ENCODE peak calls at places on chromosomes 6 and 20, in ten cellular contexts. F is gastrocnemius medialis, J is IMR-90, G is NB4, S is Peyer's patch, B is adrenal gland, E is HCT116, W is H54, O is heart left ventricle, I is suprapubic skin. Q is an unnamed sample.

GRCh38 chr20:49635829-49636228 is 67.9 kb upstream of the PTGIS start:
- DNase-seq in B (no peak), O (no peak), G (no peak), F (no peak), W (no peak), S (no peak), I (no peak), E (no peak), J (no peak), Q (no peak)

GRCh38 chr6:2037230-2037926 is 208.0 kb downstream of the GMDS start:
- DNase-seq in I (no peak), J (peak; percentile 28), F (no peak), B (no peak), S (no peak), O (no peak), W (no peak), G (peak; percentile 15), E (no peak), Q (no peak)

GRCh38 chr20:11791316-11792228 is 126.1 kb upstream of the BTBD3 start:
- DNase-seq in G (no peak), O (no peak), E (no peak), I (no peak), S (no peak), B (no peak), J (no peak), W (no peak), F (no peak), Q (no peak)

GRCh38 chr20:53582574-53583351 is 10.9 kb downstream of the ZNF217 start:
- DNase-seq in O (no peak), W (peak; percentile 33), G (peak; percentile 89), I (peak; percentile 63), F (peak; percentile 45), B (peak; percentile 52), S (no peak), J (peak; percentile 95), E (no peak), Q (no peak)

GRCh38 chr6:109008537-109008950 is 86.1 kb downstream of the SESN1 start:
- DNase-seq in F (no peak), G (no peak), O (no peak), W (no peak), J (peak; percentile 55), E (no peak), S (no peak), B (no peak), I (no peak), Q (no peak)

GRCh38 chr20:47792021-47792618 is 6.8 kb upstream of the SULF2 start:
- DNase-seq in F (peak; percentile 78), I (peak; percentile 80), O (peak; percentile 42), S (no peak), W (peak; percentile 72), B (peak; percentile 52), G (peak; percentile 61), E (no peak), J (peak; percentile 84), Q (peak; percentile 83)

GRCh38 chr6:24504642-24505586 is 10.1 kb downstream of the ALDH5A1 start:
- DNase-seq in S (no peak), W (no peak), J (no peak), B (no peak), I (no peak), G (no peak), E (no peak), F (no peak), O (no peak), Q (no peak)

GRCh38 chr6:63652980-63653379 is 17.4 kb downstream of the PHF3 start:
- DNase-seq in E (no peak), B (no peak), F (no peak), G (no peak), O (no peak), I (no peak), J (no peak), W (no peak), S (no peak), Q (no peak)

GRCh38 chr20:62800314-62801259 is 4.0 kb upstream of the OGFR start:
- DNase-seq in B (no peak), G (no peak), I (no peak), F (peak; percentile 58), O (no peak), J (no peak), W (no peak), E (no peak), S (no peak), Q (no peak)
- TF ChIP-seq POLR2A in B (no peak), G (no peak), I (no peak), F (peak; percentile 23), O (no peak), J (no peak), W (no peak), E (no peak), S (no peak), Q (no peak)

GRCh38 chr6:7891098-7891872 is 19.3 kb downstream of the TXNDC5 start:
- DNase-seq in E (no peak), J (no peak), I (no peak), S (no peak), B (no peak), W (no peak), O (no peak), F (no peak), G (no peak), Q (no peak)

GRCh38 chr6:7895125-7895423 is 15.5 kb downstream of the TXNDC5 start:
- DNase-seq in O (no peak), W (no peak), I (no peak), B (no peak), E (no peak), S (no peak), F (no peak), G (no peak), J (no peak), Q (no peak)

GRCh38 chr6:7896465-7896987 is 14.1 kb downstream of the TXNDC5 start:
- DNase-seq in B (no peak), W (no peak), F (no peak), G (no peak), J (no peak), E (no peak), S (no peak), I (no peak), O (no peak), Q (no peak)

GRCh38 chr6:7894272-7895124 is 16.1 kb downstream of the TXNDC5 start:
- DNase-seq in S (no peak), E (no peak), W (no peak), F (no peak), B (no peak), I (no peak), O (no peak), J (no peak), G (no peak), Q (no peak)

GRCh38 chr6:7893342-7893741 is 17.2 kb downstream of the TXNDC5 start:
- DNase-seq in J (no peak), O (no peak), E (no peak), F (no peak), S (no peak), I (no peak), W (no peak), G (no peak), B (no peak), Q (no peak)
- TF ChIP-seq POLR2A in J (no peak), O (no peak), E (no peak), F (no peak), S (no peak), I (no peak), W (no peak), G (no peak), B (no peak), Q (no peak)

DNA sequence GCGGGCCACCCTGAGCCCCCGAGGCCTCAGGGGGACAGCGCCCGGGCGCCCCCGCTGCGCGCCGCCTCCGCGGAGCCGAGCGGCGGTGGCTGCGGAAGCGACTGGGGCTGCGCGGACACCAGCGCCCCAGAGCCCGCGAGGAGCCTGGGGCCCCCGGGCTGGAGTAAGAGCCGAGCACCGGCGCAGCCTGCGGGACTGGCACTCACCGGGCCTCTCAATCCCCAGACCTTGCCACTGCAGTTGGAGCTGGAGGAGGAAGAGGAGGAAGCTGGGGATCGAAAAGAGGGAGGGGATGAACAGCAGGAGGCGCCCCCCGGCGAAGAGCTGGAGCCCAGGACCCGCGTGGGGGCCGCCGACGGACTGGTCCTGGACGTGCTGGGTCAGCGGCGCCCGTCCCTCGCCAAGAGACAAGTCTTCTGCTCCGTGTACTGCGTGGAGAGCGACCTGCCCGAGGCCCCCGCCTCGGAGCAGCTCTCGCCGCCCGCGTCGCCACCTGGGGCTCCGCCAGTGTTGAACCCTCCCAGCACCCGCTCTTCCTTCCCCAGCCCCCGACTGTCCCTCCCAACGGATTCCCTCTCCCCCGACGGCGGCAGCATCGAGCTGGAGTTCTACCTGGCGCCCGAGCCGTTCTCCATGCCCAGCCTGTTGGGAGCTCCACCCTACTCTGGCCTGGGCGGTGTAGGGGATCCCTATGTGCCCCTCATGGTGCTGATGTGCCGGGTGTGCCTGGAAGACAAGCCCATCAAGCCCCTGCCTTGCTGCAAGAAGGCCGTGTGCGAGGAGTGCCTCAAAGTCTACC is 579 bp downstream of the RNF217 start:
- DNase-seq in B (peak; percentile 40), S (no peak), E (no peak), I (peak; percentile 72), G (no peak), F (peak; percentile 39), W (peak; percentile 12), J (peak; percentile 35), O (peak; percentile 72), Q (no peak)
- TF ChIP-seq POLR2A in B (no peak), S (no peak), E (no peak), I (no peak), G (no peak), F (peak; percentile 13), W (no peak), J (no peak), O (no peak), Q (no peak)

GRCh38 chr20:59010995-59011873 is 4.2 kb upstream of the CTSZ start:
- DNase-seq in W (peak; percentile 86), I (no peak), J (peak; percentile 71), O (no peak), B (peak; percentile 19), G (no peak), E (no peak), S (peak; percentile 6), F (no peak), Q (peak; percentile 91)

GRCh38 chr20:59006864-59007757 is at the start of gene CTSZ:
- DNase-seq in I (no peak), O (peak; percentile 89), W (peak; percentile 79), F (peak; percentile 37), G (peak; percentile 80), B (peak; percentile 44), J (no peak), E (no peak), S (peak; percentile 68), Q (peak; percentile 67)

GRCh38 chr20:59010321-59010994 is 3.4 kb upstream of the CTSZ start:
- DNase-seq in G (no peak), W (no peak), E (no peak), J (no peak), S (no peak), F (no peak), B (peak; percentile 0), I (no peak), O (no peak), Q (no peak)

GRCh38 chr20:59007758-59008511 is 881 bp upstream of the CTSZ start:
- DNase-seq in B (peak; percentile 58), I (no peak), J (no peak), F (peak; percentile 51), O (peak; percentile 79), E (no peak), G (peak; percentile 97), S (peak; percentile 88), W (no peak), Q (peak; percentile 42)

DNA sequence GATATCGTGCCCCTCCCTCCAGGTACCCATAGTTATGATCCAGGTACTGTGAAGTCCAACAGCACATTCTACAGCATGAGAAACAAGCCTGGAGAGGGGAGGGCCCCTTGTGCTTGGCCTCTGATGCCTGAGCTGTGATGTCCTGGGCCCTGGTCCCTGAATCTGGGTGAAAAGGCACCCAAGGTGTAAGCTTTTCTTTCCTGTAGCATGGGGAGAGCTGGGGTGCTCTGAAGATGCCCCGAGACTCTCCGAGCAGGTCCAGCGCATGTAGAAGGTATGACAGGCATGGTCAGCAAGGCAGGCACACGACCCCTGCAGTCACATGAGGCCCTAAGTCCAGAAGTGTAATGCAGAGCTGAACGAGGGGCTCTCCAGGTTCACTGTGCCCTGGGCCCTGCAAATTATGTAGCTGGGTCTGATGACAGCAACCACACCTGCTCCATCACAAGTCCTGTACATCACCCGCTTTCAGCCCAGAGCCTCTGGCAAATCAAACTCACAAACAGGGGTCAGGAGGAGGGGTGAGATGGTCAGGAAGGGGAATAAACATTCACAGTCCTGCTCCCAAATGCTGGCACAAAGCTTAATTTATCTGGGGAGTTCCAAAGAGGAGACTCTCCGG is 1.8 kb upstream of the CTSZ start:
- DNase-seq in O (no peak), J (no peak), B (no peak), S (no peak), I (no peak), F (no peak), G (no peak), E (no peak), W (no peak), Q (peak; percentile 24)
- TF ChIP-seq POLR2A in O (no peak), J (no peak), B (no peak), S (no peak), I (no peak), F (no peak), G (no peak), E (no peak), W (no peak), Q (no peak)